ENCODE peak calls at places on chromosomes 3 and 15, in nine cellular contexts. C is HFF-Myc, D is upper lobe of right lung, H is lower leg skin, K is NB4, Y is A549, Z is BJ, S is esophagus muscularis mucosa, N is GM12878. R is an unnamed sample.

GRCh38 chr3:156605686-156606605 is 51.0 kb upstream of the SSR3 start:
- DNase-seq in C (no peak), D (peak; percentile 90), H (no peak), K (peak; percentile 54), Y (no peak), Z (peak; percentile 47), S (peak; percentile 91), N (no peak), R (peak; percentile 63)

GRCh38 chr3:194141415-194142155 is 5.6 kb downstream of the HES1 start:
- DNase-seq in C (no peak), D (peak; percentile 97), H (peak; percentile 87), K (peak; percentile 94), Y (peak; percentile 83), Z (no peak), S (peak; percentile 96), N (no peak), R (peak; percentile 96)

GRCh38 chr3:101940521-101940992 is 91.2 kb downstream of the NFKBIZ start:
- DNase-seq in C (peak; percentile 80), D (peak; percentile 71), H (no peak), K (peak; percentile 79), Y (peak; percentile 24), Z (peak; percentile 87), S (no peak), N (no peak), R (peak; percentile 99)

GRCh38 chr3:22585504-22585903 is 617.6 kb upstream of the UBE2E2 start:
- DNase-seq in C (peak; percentile 1), D (no peak), H (no peak), K (no peak), Y (no peak), Z (no peak), S (no peak), N (no peak), R (peak; percentile 1)

GRCh38 chr3:157082305-157082981 is 77.5 kb downstream of the CCNL1 start:
- DNase-seq in C (no peak), D (no peak), H (no peak), K (no peak), Y (no peak), Z (no peak), S (no peak), N (no peak), R (peak; percentile 61)

GRCh38 chr3:17640466-17640865 is 102.0 kb downstream of the TBC1D5 start:
- DNase-seq in C (no peak), D (no peak), H (no peak), K (no peak), Y (no peak), Z (no peak), S (no peak), N (no peak), R (no peak)

GRCh38 chr3:196236169-196236568 is 19.8 kb downstream of the SLC51A start:
- DNase-seq in C (no peak), D (no peak), H (no peak), K (no peak), Y (no peak), Z (no peak), S (no peak), N (no peak), R (no peak)

GRCh38 chr3:81658322-81658997 is 103.0 kb downstream of the GBE1 start:
- DNase-seq in C (no peak), D (no peak), H (no peak), K (no peak), Y (no peak), Z (no peak), S (no peak), N (no peak), R (no peak)

GRCh38 chr3:52237659-52238172 is 1.2 kb downstream of the TWF2 start:
- DNase-seq in C (peak; percentile 67), D (peak; percentile 86), H (peak; percentile 79), K (peak; percentile 77), Y (peak; percentile 70), Z (peak; percentile 49), S (no peak), N (no peak), R (peak; percentile 87)

GRCh38 chr3:141239551-141240281 is 8.1 kb downstream of the PXYLP1 start:
- DNase-seq in C (no peak), D (no peak), H (no peak), K (no peak), Y (no peak), Z (no peak), S (peak; percentile 78), N (no peak), R (peak; percentile 42)

GRCh38 chr15:53296603-53297002 is 462.9 kb downstream of the WDR72 start:
- DNase-seq in C (no peak), D (no peak), H (no peak), K (no peak), Y (no peak), Z (no peak), S (no peak), N (no peak), R (no peak)

DNA sequence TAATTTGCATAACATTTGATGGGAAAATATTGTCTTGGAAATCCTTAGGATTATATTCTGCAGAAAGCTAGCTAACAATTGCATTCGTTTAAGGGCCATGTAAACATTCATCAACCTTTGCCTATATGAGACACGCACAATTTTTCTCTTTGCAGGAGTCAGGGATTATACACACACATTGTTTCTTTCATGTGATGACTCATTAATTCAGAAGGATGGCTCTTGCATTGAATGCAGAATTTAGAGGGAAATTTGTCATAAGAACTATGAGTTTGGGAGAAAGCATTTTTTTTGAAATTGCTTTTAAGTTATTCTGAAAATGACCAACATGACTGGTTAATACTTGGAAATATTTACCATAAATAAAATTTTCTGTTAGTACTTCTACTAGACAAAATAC is 844.7 kb downstream of the DIPK2A start:
- DNase-seq in C (no peak), D (no peak), H (no peak), K (no peak), Y (no peak), Z (no peak), S (no peak), N (no peak), R (no peak)
- H3K4me3 ChIP-seq in C (no peak overlapping the region), D (no peak overlapping the region), H (no peak overlapping the region), K (no peak overlapping the region), Y (no peak overlapping the region), Z (no peak overlapping the region), S (no peak overlapping the region), N (no peak overlapping the region), R (no peak overlapping the region)

GRCh38 chr15:64701051-64701450 is 74.3 kb downstream of the RBPMS2 start:
- DNase-seq in C (no peak), D (no peak), H (no peak), K (no peak), Y (no peak), Z (no peak), S (no peak), N (no peak), R (no peak)
- H3K4me3 ChIP-seq in C (peak overlapping the region; percentile 76), D (peak overlapping the region; percentile 83), H (no peak overlapping the region), K (no peak overlapping the region), Y (peak overlapping the region; percentile 75), Z (no peak overlapping the region), S (peak overlapping the region; percentile 82), N (peak overlapping the region; percentile 94), R (peak overlapping the region; percentile 92)

GRCh38 chr3:11624161-11624560 is 19.6 kb downstream of the VGLL4 start:
- DNase-seq in C (no peak), D (no peak), H (no peak), K (no peak), Y (no peak), Z (no peak), S (no peak), N (no peak), R (no peak)
- H3K4me3 ChIP-seq in C (no peak overlapping the region), D (no peak overlapping the region), H (no peak overlapping the region), K (no peak overlapping the region), Y (no peak overlapping the region), Z (no peak overlapping the region), S (no peak overlapping the region), N (no peak overlapping the region), R (no peak overlapping the region)

GRCh38 chr15:92400573-92400972 is 6.9 kb downstream of the ST8SIA2 start:
- DNase-seq in C (no peak), D (no peak), H (no peak), K (no peak), Y (no peak), Z (no peak), S (no peak), N (no peak), R (no peak)
- H3K4me3 ChIP-seq in C (no peak overlapping the region), D (no peak overlapping the region), H (no peak overlapping the region), K (no peak overlapping the region), Y (no peak overlapping the region), Z (no peak overlapping the region), S (no peak overlapping the region), N (no peak overlapping the region), R (no peak overlapping the region)

GRCh38 chr15:66866651-66867050 is 164.6 kb downstream of the SMAD6 start:
- DNase-seq in C (no peak), D (no peak), H (no peak), K (no peak), Y (no peak), Z (no peak), S (peak; percentile 12), N (no peak), R (no peak)
- H3K4me3 ChIP-seq in C (no peak overlapping the region), D (no peak overlapping the region), H (no peak overlapping the region), K (no peak overlapping the region), Y (no peak overlapping the region), Z (no peak overlapping the region), S (no peak overlapping the region), N (no peak overlapping the region), R (no peak overlapping the region)

R was measured in fibroblast of villous mesenchyme.